ENCODE peak calls at places on chromosomes 3 and 15, in six cellular contexts. Z is keratinocyte, X is A549, E is foreskin fibroblast, P is PC-9, T is spleen. F is an unnamed sample.

GRCh38 chr15:99135194-99135593 is 30.3 kb downstream of the SYNM start:
- DNase-seq in Z (no peak), T (no peak), X (no peak), E (no peak), P (no peak), F (peak)

GRCh38 chr3:44802006-44802405 is 40.4 kb downstream of the KIF15 start:
- DNase-seq in P (no peak), X (no peak), T (no peak), Z (no peak), E (no peak), F (no peak)

GRCh38 chr3:53169045-53169831 is 8.2 kb downstream of the PRKCD start:
- DNase-seq in X (no peak), T (no peak), E (no peak), P (no peak), Z (no peak), F (no peak)

GRCh38 chr3:8052599-8053185 is 448.9 kb upstream of the LMCD1 start:
- DNase-seq in X (no peak), P (no peak), E (no peak), Z (no peak), T (no peak), F (peak)

GRCh38 chr3:13717222-13717573 is 162.7 kb downstream of the WNT7A start:
- DNase-seq in E (no peak), Z (no peak), T (no peak), X (no peak), P (no peak), F (no peak)

GRCh38 chr3:12193485-12194165 is 34.9 kb upstream of the TIMP4 start:
- DNase-seq in X (peak), T (no peak), E (peak), Z (peak), P (peak), F (peak)

GRCh38 chr3:177523072-177523675 is 325.9 kb upstream of the TBL1XR1 start:
- DNase-seq in E (no peak), Z (no peak), X (no peak), T (no peak), P (no peak), F (no peak)

GRCh38 chr15:69375151-69375790 is 38.9 kb upstream of the KIF23 start:
- DNase-seq in P (no peak), T (no peak), X (no peak), E (no peak), Z (no peak), F (no peak)

GRCh38 chr15:34266751-34267150 is 41.9 kb downstream of the EMC4 start:
- DNase-seq in X (no peak), P (no peak), E (no peak), T (no peak), Z (no peak), F (no peak)

GRCh38 chr15:26032162-26032846 is 169.2 kb upstream of the ATP10A start:
- DNase-seq in P (no peak), T (no peak), X (no peak), Z (no peak), E (no peak), F (no peak)

DNA sequence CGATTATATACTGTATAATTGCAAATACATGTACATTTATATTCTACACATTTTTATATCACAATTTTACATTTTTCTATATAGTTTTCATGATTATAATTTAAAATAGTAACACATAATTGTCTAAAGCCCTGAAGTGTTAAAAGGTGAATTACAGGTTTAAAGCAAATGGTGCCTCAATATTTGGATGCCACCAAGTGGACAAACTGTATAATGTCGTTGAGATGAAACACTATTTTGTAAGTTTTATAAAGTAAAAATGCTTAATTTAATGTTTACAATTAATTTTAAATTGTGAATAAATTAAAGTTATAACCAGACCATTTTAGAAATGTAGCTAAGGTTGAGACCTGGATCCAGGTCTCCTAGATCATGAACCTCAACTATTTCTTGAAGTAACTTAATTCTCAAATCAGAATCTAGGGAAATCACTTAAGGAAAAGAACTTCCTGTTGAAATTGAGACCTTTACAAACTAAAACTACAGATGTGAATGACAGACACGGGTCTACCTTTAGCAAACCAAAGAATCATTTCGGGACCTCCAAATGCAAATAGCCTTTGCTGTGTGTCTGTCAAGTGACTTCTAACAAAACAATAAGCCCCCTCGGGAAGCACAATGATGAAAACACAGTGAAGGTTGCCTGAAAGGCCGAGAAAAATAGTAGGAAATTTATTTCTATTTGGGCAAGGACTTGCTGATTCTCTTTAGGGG is 37.8 kb downstream of the EHHADH start:
- DNase-seq in Z (no peak), P (no peak), E (peak), T (no peak), X (no peak), F (peak)
- TF ChIP-seq CTCF in Z (no peak), P (peak), E (peak), T (no peak), X (peak), F (peak)

GRCh38 chr3:9965200-9965875 is 13.1 kb upstream of the PRRT3 start:
- DNase-seq in T (no peak), Z (no peak), E (no peak), X (no peak), P (no peak), F (no peak)

GRCh38 chr3:9970020-9970652 is 16.5 kb downstream of the EMC3 start:
- DNase-seq in T (no peak), E (peak), Z (no peak), P (peak), X (no peak), F (peak)

GRCh38 chr3:9966841-9967240 is 14.6 kb upstream of the PRRT3 start:
- DNase-seq in Z (no peak), T (no peak), X (no peak), E (no peak), P (no peak), F (no peak)

GRCh38 chr3:9969632-9970019 is 17.0 kb downstream of the EMC3 start:
- DNase-seq in X (no peak), E (no peak), Z (no peak), P (no peak), T (no peak), F (no peak)
- H3K4me3 ChIP-seq in X (peak), E (no peak), Z (no peak), P (peak), T (no peak), F (no peak)

GRCh38 chr15:29364429-29365078 is 94.9 kb upstream of the NSMCE3 start:
- DNase-seq in P (no peak), E (peak), X (peak), Z (no peak), T (no peak), F (peak)
- TF ChIP-seq CTCF in P (no peak), E (no peak), X (peak), Z (peak), T (no peak), F (peak)

GRCh38 chr15:64905119-64905831 is 6.4 kb upstream of the ANKDD1A start:
- DNase-seq in P (peak), X (peak), T (peak), E (peak), Z (no peak), F (peak)
- H3K4me3 ChIP-seq in P (peak), X (peak), T (peak), E (peak), Z (no peak), F (peak)

GRCh38 chr3:123296261-123296660 is 94.5 kb downstream of the SEC22A start:
- DNase-seq in E (no peak), T (no peak), P (no peak), X (no peak), Z (no peak), F (no peak)

GRCh38 chr3:123298903-123299302 is 97.2 kb downstream of the SEC22A start:
- DNase-seq in X (peak), Z (no peak), P (no peak), E (peak), T (no peak), F (no peak)

GRCh38 chr3:123295901-123296250 is 94.1 kb downstream of the SEC22A start:
- DNase-seq in T (peak), X (no peak), P (no peak), E (no peak), Z (no peak), F (no peak)

GRCh38 chr3:123296836-123297626 is 95.3 kb downstream of the SEC22A start:
- DNase-seq in P (no peak), T (no peak), X (no peak), E (no peak), Z (no peak), F (no peak)

GRCh38 chr3:123297627-123297899 is 95.8 kb downstream of the SEC22A start:
- DNase-seq in Z (no peak), X (no peak), P (no peak), T (peak), E (no peak), F (no peak)
- TF ChIP-seq CTCF in Z (peak), X (no peak), P (no peak), T (no peak), E (no peak), F (no peak)

DNA sequence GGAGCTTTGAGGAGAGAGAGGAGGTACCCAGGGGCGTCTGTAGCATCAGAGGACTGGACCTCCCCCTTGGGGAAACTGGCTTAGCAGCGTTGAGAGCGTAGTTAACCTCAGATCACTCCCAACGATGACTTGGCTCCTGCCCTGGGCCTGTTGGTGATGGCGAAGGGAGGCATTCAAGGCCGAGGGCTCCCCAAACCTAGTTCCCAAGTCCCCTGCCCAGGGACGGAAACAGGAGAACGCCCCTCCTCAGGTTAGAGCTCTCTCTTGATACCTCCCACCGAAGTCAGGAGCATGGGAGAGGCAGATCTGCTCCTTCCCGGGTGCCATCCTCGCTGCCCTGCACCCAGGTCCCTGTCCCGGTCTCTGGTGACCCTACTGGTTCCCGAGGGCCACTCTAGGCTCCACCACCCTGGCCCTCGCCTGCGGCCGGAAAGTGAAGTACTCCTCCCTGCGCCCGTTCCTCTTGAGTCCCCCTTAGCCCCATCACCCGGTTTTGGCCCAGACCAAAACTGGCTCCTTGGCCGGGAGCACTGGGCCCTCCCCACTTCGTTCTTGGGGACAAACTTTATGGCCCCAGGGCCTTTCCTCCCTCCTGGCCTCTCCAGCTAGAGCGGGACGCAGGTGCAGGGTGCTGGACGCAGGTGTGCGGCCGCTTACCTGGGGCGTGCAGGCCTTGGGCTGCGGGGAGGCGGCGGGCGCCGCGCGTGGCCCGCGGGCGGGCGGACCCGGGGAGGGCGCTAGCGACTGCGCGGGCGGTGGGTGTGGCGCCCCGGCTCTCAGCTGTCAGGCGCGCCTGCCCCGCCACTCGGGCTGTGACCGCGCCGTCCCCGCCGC is 2.6 kb upstream of the SKOR1 start:
- DNase-seq in T (peak), E (no peak), P (no peak), Z (no peak), X (no peak), F (no peak)
- H3K4me3 ChIP-seq in T (peak), E (no peak), P (no peak), Z (no peak), X (no peak), F (no peak)

GRCh38 chr3:157156844-157157635 is 2.9 kb downstream of the CCNL1 start:
- DNase-seq in T (no peak), Z (no peak), E (no peak), X (no peak), P (no peak), F (peak)

GRCh38 chr3:157160652-157161480 is 919 bp upstream of the CCNL1 start:
- DNase-seq in E (peak), X (peak), Z (no peak), T (no peak), P (peak), F (peak)

GRCh38 chr3:157159762-157160651 is at the start of gene CCNL1:
- DNase-seq in X (peak), T (peak), Z (no peak), E (peak), P (peak), F (peak)

GRCh38 chr3:157157836-157158235 is 2.1 kb downstream of the CCNL1 start:
- DNase-seq in X (no peak), T (no peak), P (no peak), E (no peak), Z (no peak), F (peak)

GRCh38 chr3:157159037-157159761 is 748 bp downstream of the CCNL1 start:
- DNase-seq in T (peak), E (no peak), X (no peak), Z (no peak), P (peak), F (peak)
- TF ChIP-seq CTCF in T (no peak), E (no peak), X (no peak), Z (peak), P (peak), F (peak)

DNA sequence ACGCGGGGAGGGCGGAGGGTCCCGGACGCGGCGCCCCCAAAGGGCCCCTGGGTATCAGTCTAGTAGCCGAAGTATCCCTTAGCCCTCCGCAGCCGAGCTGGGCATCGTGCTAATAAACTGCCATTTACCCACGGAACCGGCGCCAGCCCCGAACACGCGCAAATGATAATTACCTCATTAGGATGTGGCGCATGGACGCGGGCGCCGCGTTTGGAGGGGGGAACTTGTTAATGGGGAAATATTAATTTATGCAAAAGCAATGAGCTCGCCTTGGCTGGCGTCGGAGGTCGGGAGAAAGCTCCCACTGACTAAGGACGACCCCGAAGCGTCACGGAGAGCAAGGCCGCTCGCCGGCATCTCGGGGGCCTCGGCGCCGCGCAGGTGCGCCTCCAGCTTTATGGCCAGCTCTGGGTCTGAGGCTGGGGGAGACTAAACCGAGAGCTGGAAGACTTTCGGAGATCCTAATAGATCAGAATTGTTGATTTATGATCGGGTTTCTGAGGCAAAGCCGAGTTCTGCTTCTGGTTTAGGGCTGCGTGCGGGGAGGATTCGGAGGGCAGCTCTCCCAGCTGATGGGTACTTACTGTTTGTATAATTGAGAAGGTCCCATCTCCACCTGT is 474 bp upstream of the FEZF2 start:
- DNase-seq in Z (no peak), T (no peak), X (no peak), P (no peak), E (no peak), F (no peak)
- H3K4me3 ChIP-seq in Z (peak), T (peak), X (no peak), P (no peak), E (peak), F (no peak)

GRCh38 chr15:64854526-64854925 is 12.8 kb downstream of the PLEKHO2 start:
- DNase-seq in T (no peak), Z (no peak), X (no peak), E (no peak), P (no peak), F (peak)

GRCh38 chr15:64858136-64858535 is 16.4 kb downstream of the PLEKHO2 start:
- DNase-seq in P (no peak), Z (no peak), X (no peak), E (no peak), T (no peak), F (no peak)

GRCh38 chr15:64855206-64856000 is 13.7 kb downstream of the PLEKHO2 start:
- DNase-seq in P (no peak), Z (no peak), E (peak), X (no peak), T (no peak), F (no peak)

GRCh38 chr15:64857421-64857820 is 15.7 kb downstream of the PLEKHO2 start:
- DNase-seq in Z (no peak), X (no peak), T (no peak), E (peak), P (peak), F (peak)

GRCh38 chr15:64856429-64857145 is 14.9 kb downstream of the PLEKHO2 start:
- DNase-seq in X (no peak), T (no peak), Z (no peak), E (peak), P (no peak), F (peak)
- TF ChIP-seq CTCF in X (no peak), T (no peak), Z (no peak), E (no peak), P (no peak), F (no peak)